ENCODE peak calls at places on chromosomes 4 and X, in seven cellular contexts. K is stimulated activated CD4-positive, alpha-beta T cell treated with anti-CD3 and anti-CD28 coated beads, TNF-alpha, amount 100 ng/mL, for 4 hours; S is retina; Q is OCI-LY7; R is endothelial cell; B is RWPE2; J is choroid plexus epithelial cell. U is an unnamed sample.

GRCh38 chrX:637660-638481 is 7.3 kb downstream of the SHOX start:
- DNase-seq in K (no peak), S (peak; percentile 44), Q (no peak), R (no peak), B (no peak), J (no peak), U (no peak)

GRCh38 chrX:153397256-153397960 is 3.7 kb downstream of the PNMA6E start:
- DNase-seq in K (no peak), S (no peak), Q (no peak), R (no peak), B (no peak), J (no peak), U (no peak)

GRCh38 chr4:602559-602942 is 22.8 kb upstream of the PDE6B start:
- DNase-seq in K (peak; percentile 15), S (peak; percentile 74), Q (peak; percentile 55), R (peak; percentile 93), B (peak; percentile 64), J (peak; percentile 16), U (peak; percentile 90)

GRCh38 chr4:13176603-13177190 is 307.4 kb downstream of the RAB28 start:
- DNase-seq in K (no peak), S (no peak), Q (no peak), R (no peak), B (no peak), J (no peak), U (no peak)

GRCh38 chr4:83138979-83139378 is 24.4 kb upstream of the PLAC8 start:
- DNase-seq in K (no peak), S (no peak), Q (no peak), R (no peak), B (no peak), J (no peak), U (no peak)

GRCh38 chr4:98720871-98721480 is 62.6 kb upstream of the TSPAN5 start:
- DNase-seq in K (no peak), S (no peak), Q (no peak), R (no peak), B (no peak), J (peak; percentile 6), U (no peak)

GRCh38 chr4:72076562-72076961 is 44.8 kb downstream of the NPFFR2 start:
- DNase-seq in K (no peak), S (no peak), Q (no peak), R (no peak), B (no peak), J (peak; percentile 4), U (no peak)

GRCh38 chrX:1581132-1581531 is 10.3 kb upstream of the AKAP17A start:
- DNase-seq in K (peak; percentile 43), S (peak; percentile 49), Q (peak; percentile 85), R (no peak), B (no peak), J (peak; percentile 66), U (peak; percentile 70)

GRCh38 chr4:3269105-3269927 is 20.4 kb downstream of the MSANTD1 start:
- DNase-seq in K (no peak), S (no peak), Q (no peak), R (no peak), B (peak; percentile 66), J (no peak), U (no peak)

GRCh38 chrX:155997436-155997835 is at the start of gene IL9R:
- DNase-seq in K (no peak), S (no peak), Q (no peak), R (no peak), B (no peak), J (no peak), U (no peak)

GRCh38 chr4:26212528-26212927 is 108.3 kb upstream of the RBPJ start:
- DNase-seq in K (no peak), S (no peak), Q (no peak), R (no peak), B (no peak), J (peak; percentile 25), U (no peak)

U was measured in T47D.